ENCODE peak calls at places on chromosomes 13 and 19, in five cellular contexts. R, N, A, H and X are unnamed samples.

GRCh38 chr13:39965309-39965708 is 309.8 kb downstream of the COG6 start:
- DNase-seq in N (no peak), R (no peak), A (no peak), H (no peak), X (no peak)

GRCh38 chr13:112837371-112838037 is 131.5 kb upstream of the MCF2L start:
- DNase-seq in H (no peak), A (no peak), R (no peak), N (no peak), X (no peak)

GRCh38 chr19:11581740-11582139 is 4.3 kb upstream of the ACP5 start:
- DNase-seq in A (no peak), H (peak), R (no peak), N (peak), X (no peak)

GRCh38 chr19:53015159-53015558 is 1.4 kb downstream of the ERVV-1 start:
- DNase-seq in A (no peak), N (no peak), H (no peak), R (no peak), X (no peak)

GRCh38 chr19:10797541-10798256 is 38.3 kb downstream of the TMED1 start:
- DNase-seq in H (peak), R (no peak), N (no peak), A (no peak), X (peak)

GRCh38 chr19:8611890-8612806 is 1.6 kb upstream of the ADAMTS10 start:
- DNase-seq in R (no peak), H (no peak), A (no peak), N (no peak), X (no peak)

GRCh38 chr13:31328549-31329229 is 128.9 kb downstream of the B3GLCT start:
- DNase-seq in N (no peak), A (no peak), H (no peak), R (no peak), X (no peak)

GRCh38 chr13:49052801-49053200 is 77.1 kb downstream of the FNDC3A start:
- DNase-seq in H (no peak), A (no peak), N (no peak), R (no peak), X (no peak)

GRCh38 chr19:1062387-1063029 is 4.5 kb upstream of the ARHGAP45 start:
- DNase-seq in R (no peak), A (no peak), N (peak), H (no peak), X (peak)

GRCh38 chr13:47903836-47904235 is 97.2 kb downstream of the SUCLA2 start:
- DNase-seq in A (no peak), R (no peak), N (no peak), H (no peak), X (no peak)

GRCh38 chr13:79866436-79866835 is 385.5 kb downstream of the NDFIP2 start:
- DNase-seq in A (no peak), R (no peak), H (no peak), N (no peak), X (no peak)

GRCh38 chr19:35555301-35556005 is 8.0 kb downstream of the ATP4A start:
- DNase-seq in N (peak), R (peak), H (no peak), A (peak), X (peak)

GRCh38 chr13:110343241-110343865 is 36.3 kb downstream of the COL4A2 start:
- DNase-seq in R (no peak), H (no peak), A (peak), N (no peak), X (no peak)

GRCh38 chr13:40388617-40389016 is 277.8 kb downstream of the FOXO1 start:
- DNase-seq in N (no peak), A (no peak), H (peak), R (no peak), X (no peak)

GRCh38 chr13:47005761-47006414 is 109.0 kb upstream of the HTR2A start:
- DNase-seq in A (no peak), N (no peak), H (no peak), R (no peak), X (no peak)

GRCh38 chr13:112931028-112931934 is 37.7 kb upstream of the MCF2L start:
- DNase-seq in R (peak), H (no peak), N (peak), A (peak), X (peak)

GRCh38 chr13:97586941-97587340 is 153.0 kb downstream of the RAP2A start:
- DNase-seq in R (no peak), H (no peak), N (no peak), A (no peak), X (no peak)

GRCh38 chr13:91369432-91369831 is 21.9 kb downstream of the MIR17HG start:
- DNase-seq in A (no peak), H (no peak), R (no peak), N (no peak), X (no peak)

GRCh38 chr13:83221256-83221655 is 661.0 kb downstream of the SLITRK1 start:
- DNase-seq in A (no peak), N (no peak), R (no peak), H (no peak), X (no peak)

GRCh38 chr13:94181461-94182107 is 297.9 kb downstream of the DCT start:
- DNase-seq in A (no peak), H (no peak), N (no peak), R (peak), X (no peak)

GRCh38 chr13:110471833-110472162 is 89.7 kb downstream of the RAB20 start:
- DNase-seq in H (peak), A (no peak), N (peak), R (no peak), X (no peak)

DNA sequence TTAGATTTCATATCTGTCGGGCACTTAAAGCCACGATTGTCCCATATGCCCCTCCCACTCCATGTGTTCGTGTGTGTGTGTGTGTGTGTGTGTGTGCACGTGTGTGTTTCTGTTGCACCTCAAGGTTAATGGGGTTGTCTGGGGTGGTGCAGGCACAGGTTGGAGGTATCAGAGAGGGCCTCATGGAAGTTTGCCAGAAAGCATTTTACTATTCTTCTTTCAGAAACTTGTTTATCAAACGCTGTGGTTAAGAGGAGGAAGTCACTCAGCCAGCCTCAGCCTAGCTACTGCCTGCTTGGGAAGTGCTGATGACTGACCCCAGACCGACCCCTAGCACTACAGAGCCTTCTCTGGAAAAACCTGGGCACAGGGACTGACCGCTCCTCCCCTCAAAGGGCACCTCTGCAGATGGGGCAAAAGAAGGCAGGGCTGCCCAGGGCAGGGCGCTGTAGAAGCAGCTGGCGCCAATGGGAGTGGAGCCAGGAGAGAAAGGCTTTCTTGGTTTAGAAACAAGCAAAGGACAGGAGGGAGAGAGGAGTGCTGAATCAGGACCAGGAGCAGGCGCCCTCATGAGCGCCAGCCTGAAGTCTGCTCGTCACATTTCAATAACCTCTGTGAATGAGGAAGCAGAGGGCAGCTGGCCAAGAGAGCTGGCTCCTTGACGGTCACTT is 3.9 kb downstream of the SIAH3 start:
- DNase-seq in N (no peak), A (no peak), H (no peak), R (no peak), X (no peak)
- TF ChIP-seq ZBTB33 in N (no peak), A (no peak), H (no peak), R (no peak), X (no peak)

GRCh38 chr19:45601115-45601514 is 897 bp downstream of the GPR4 start:
- DNase-seq in H (no peak), A (no peak), N (no peak), R (no peak), X (no peak)
- TF ChIP-seq POLR2AphosphoS5 in H (no peak), A (no peak), N (no peak), R (no peak), X (no peak)

GRCh38 chr19:30026933-30027332 is 84.9 kb downstream of the URI1 start:
- DNase-seq in N (no peak), H (no peak), R (no peak), A (no peak), X (no peak)
- TF ChIP-seq ZBTB33 in N (no peak), H (no peak), R (no peak), A (no peak), X (no peak)

GRCh38 chr13:53562419-53562818 is 533.8 kb downstream of the OLFM4 start:
- DNase-seq in H (no peak), A (no peak), N (no peak), R (no peak), X (no peak)
- TF ChIP-seq POLR2AphosphoS5 in H (no peak), A (no peak), N (no peak), R (no peak), X (no peak)